ENCODE peak calls at places on chromosomes 3 and 15, in ten cellular contexts. U, N, L, T, Z, V, B, I, H and Y are unnamed samples. For H3K9me3 and H3K27me3, the result is how much of the 10 kb centered on the place peaks cover.

GRCh38 chr15:70867911-70868467 is 14.0 kb upstream of the LARP6 start:
- DNase-seq in I (no peak), Z (no peak), N (peak), L (no peak), H (no peak), V (peak), T (no peak), B (peak), U (peak), Y (no peak)

GRCh38 chr3:150384517-150385212 is 23.4 kb upstream of the TSC22D2 start:
- DNase-seq in Z (no peak), U (peak), L (peak), H (peak), I (peak), N (peak), T (no peak), V (no peak), B (peak), Y (peak)

GRCh38 chr3:47370887-47371697 is 9.7 kb upstream of the PTPN23 start:
- DNase-seq in N (peak), U (peak), Z (peak), V (no peak), H (peak), I (peak), B (no peak), T (no peak), L (peak), Y (peak)

GRCh38 chr15:40440300-40441011 is at the start of gene BAHD1:
- DNase-seq in V (peak), I (peak), Z (peak), N (peak), T (peak), B (peak), H (peak), U (peak), L (peak), Y (peak)

GRCh38 chr3:153599685-153600084 is 437.7 kb downstream of the RAP2B start:
- DNase-seq in I (no peak), T (no peak), V (no peak), U (peak), H (no peak), N (peak), Z (no peak), B (peak), L (no peak), Y (no peak)

GRCh38 chr3:59327324-59327939 is 277.6 kb upstream of the CFAP20DC start:
- DNase-seq in N (no peak), Z (no peak), V (no peak), T (no peak), H (no peak), I (no peak), L (no peak), B (no peak), U (peak), Y (no peak)

GRCh38 chr3:127488141-127488672 is 102.3 kb downstream of the TPRA1 start:
- DNase-seq in H (no peak), I (no peak), N (no peak), B (no peak), U (no peak), T (no peak), V (no peak), L (no peak), Z (no peak), Y (no peak)

GRCh38 chr3:169668081-169668956 is 4.8 kb upstream of the MECOM start:
- DNase-seq in V (no peak), H (peak), I (peak), Z (no peak), N (peak), U (peak), B (no peak), T (peak), L (peak), Y (no peak)

GRCh38 chr3:24548278-24548677 is 53.6 kb upstream of the THRB start:
- DNase-seq in T (no peak), B (no peak), Z (no peak), H (no peak), I (no peak), N (no peak), V (no peak), U (peak), L (no peak), Y (no peak)

GRCh38 chr3:127886276-127886862 is 28.7 kb upstream of the KBTBD12 start:
- DNase-seq in Z (no peak), T (no peak), U (no peak), I (no peak), H (no peak), L (no peak), V (no peak), B (no peak), N (no peak), Y (no peak)

GRCh38 chr3:129473766-129474152 is 33.7 kb downstream of the IFT122 start:
- DNase-seq in B (no peak), U (no peak), V (no peak), N (no peak), H (no peak), Z (no peak), L (no peak), I (no peak), T (no peak), Y (no peak)

GRCh38 chr3:160956785-160957184 is 148.4 kb downstream of the B3GALNT1 start:
- DNase-seq in U (peak), B (no peak), Z (no peak), H (no peak), T (no peak), L (no peak), I (no peak), V (no peak), N (no peak), Y (no peak)

GRCh38 chr3:178856804-178857203 is 214.8 kb downstream of the ZMAT3 start:
- DNase-seq in U (no peak), I (no peak), Z (no peak), L (no peak), N (peak), V (no peak), H (no peak), B (no peak), T (no peak), Y (no peak)

GRCh38 chr3:129052675-129053074 is 7.9 kb upstream of the GP9 start:
- DNase-seq in T (peak), Z (no peak), V (no peak), H (peak), N (no peak), B (no peak), U (peak), I (no peak), L (peak), Y (no peak)

GRCh38 chr3:79354179-79354688 is 413.6 kb downstream of the ROBO1 start:
- DNase-seq in N (no peak), L (no peak), T (no peak), H (no peak), I (no peak), U (peak), V (no peak), Z (no peak), B (no peak), Y (no peak)

GRCh38 chr3:14360123-14360881 is 42.1 kb upstream of the SLC6A6 start:
- DNase-seq in H (no peak), N (no peak), U (peak), Z (no peak), I (no peak), V (no peak), L (no peak), B (no peak), T (no peak), Y (no peak)

GRCh38 chr3:129994883-129995559 is 20.5 kb downstream of the TRH start:
- DNase-seq in H (no peak), U (no peak), N (no peak), L (no peak), Z (no peak), I (no peak), T (no peak), B (no peak), V (no peak), Y (no peak)

GRCh38 chr15:78878356-78878755 is 5.7 kb downstream of the MORF4L1 start:
- DNase-seq in Z (no peak), T (no peak), B (no peak), N (no peak), I (no peak), V (no peak), H (no peak), U (peak), L (no peak), Y (no peak)

GRCh38 chr3:197406266-197406665 is 107.9 kb upstream of the DLG1 start:
- DNase-seq in H (no peak), V (peak), Z (no peak), T (peak), L (peak), U (peak), N (peak), I (no peak), B (no peak), Y (no peak)

GRCh38 chr15:78374436-78375393 is 34.6 kb downstream of the CRABP1 start:
- DNase-seq in N (peak), I (peak), U (no peak), B (no peak), H (peak), V (no peak), L (peak), Z (peak), T (peak), Y (no peak)

GRCh38 chr3:76561494-76562242 is 478.2 kb upstream of the ROBO2 start:
- DNase-seq in U (no peak), I (no peak), V (no peak), N (no peak), L (no peak), Z (no peak), H (no peak), T (no peak), B (no peak), Y (no peak)

GRCh38 chr3:24004171-24004938 is 59.3 kb downstream of the NR1D2 start:
- DNase-seq in L (no peak), B (no peak), T (no peak), V (no peak), U (no peak), I (no peak), Z (no peak), H (no peak), N (no peak), Y (no peak)

GRCh38 chr3:16300282-16300681 is 35.3 kb downstream of the OXNAD1 start:
- DNase-seq in B (no peak), L (no peak), V (no peak), I (no peak), T (no peak), H (no peak), U (no peak), Z (no peak), N (no peak), Y (no peak)

GRCh38 chr3:197212290-197212689 is 86.1 kb downstream of the DLG1 start:
- DNase-seq in L (no peak), U (no peak), N (no peak), I (no peak), T (no peak), Z (no peak), H (no peak), B (no peak), V (no peak), Y (no peak)

GRCh38 chr3:132210476-132211346 is 106.5 kb upstream of the ACP3 start:
- DNase-seq in T (peak), I (peak), U (no peak), B (no peak), L (no peak), H (peak), Z (peak), V (no peak), N (peak), Y (no peak)

GRCh38 chr15:43169888-43170287 is 15.3 kb upstream of the CCNDBP1 start:
- DNase-seq in I (no peak), H (no peak), V (no peak), Z (no peak), B (no peak), N (no peak), U (peak), L (no peak), T (no peak), Y (no peak)

GRCh38 chr3:131922356-131922755 is 112.5 kb downstream of the CPNE4 start:
- DNase-seq in T (no peak), U (no peak), V (no peak), Z (no peak), I (no peak), N (no peak), B (no peak), L (no peak), H (no peak), Y (no peak)

GRCh38 chr3:142656595-142656994 is 60.4 kb downstream of the PLS1 start:
- DNase-seq in T (no peak), Z (no peak), V (no peak), U (no peak), B (no peak), I (no peak), H (no peak), L (no peak), N (no peak), Y (no peak)

GRCh38 chr15:58467121-58467721 is 35.4 kb downstream of the LIPC start:
- DNase-seq in I (no peak), T (no peak), B (no peak), H (no peak), Z (no peak), V (no peak), L (no peak), N (no peak), U (no peak), Y (no peak)

GRCh38 chr3:185760091-185760490 is 64.8 kb downstream of the IGF2BP2 start:
- DNase-seq in V (no peak), B (no peak), I (no peak), T (no peak), L (no peak), Z (no peak), N (no peak), H (no peak), U (no peak), Y (no peak)
- TF ChIP-seq CTCF in V (no peak), B (no peak), I (no peak), T (no peak), L (no peak), Z (no peak), N (no peak), H (no peak), U (no peak), Y (no peak)

DNA sequence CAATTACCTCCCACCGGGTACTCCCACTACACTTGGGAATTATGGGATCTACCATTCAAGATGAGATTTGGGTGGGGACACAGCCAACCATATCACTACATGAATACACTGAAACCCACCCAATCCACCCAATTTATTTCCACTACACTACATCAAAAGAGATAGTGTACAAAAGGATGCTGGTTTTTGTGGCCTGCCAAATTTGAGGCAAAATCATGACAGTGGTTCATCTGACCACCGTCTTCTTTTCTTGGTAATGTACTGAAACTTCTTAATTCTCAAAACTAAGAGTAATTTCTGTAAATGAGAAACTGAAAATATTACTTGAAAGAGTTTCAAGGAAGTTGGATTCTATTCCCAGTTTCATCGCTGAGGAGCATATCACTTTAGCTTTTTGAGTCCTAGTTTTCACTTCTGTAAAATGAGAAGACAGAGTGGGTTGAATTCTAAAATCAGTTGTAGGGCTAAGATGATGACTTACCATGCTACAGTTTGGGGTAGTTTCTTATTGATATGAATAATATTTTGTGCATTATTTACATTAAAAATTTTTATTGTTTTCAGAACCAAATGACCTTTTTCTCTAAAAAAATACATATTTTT is 360.4 kb upstream of the CNTN6 start:
- DNase-seq in H (no peak), I (no peak), U (no peak), N (no peak), V (no peak), T (no peak), L (no peak), B (no peak), Z (no peak), Y (no peak)
- H3K9me3 ChIP-seq in H (under half), I (under half), U (under half), N (under half), V (under half), T (under half), L (under half), B (under half), Z (under half), Y (under half)

GRCh38 chr3:138938877-138939562 is 7.9 kb downstream of the FOXL2 start:
- DNase-seq in U (no peak), Z (no peak), T (no peak), I (no peak), V (peak), N (no peak), B (no peak), H (no peak), L (no peak), Y (no peak)
- H3K27me3 ChIP-seq in U (half or more), Z (under half), T (under half), I (under half), V (half or more), N (half or more), B (half or more), H (half or more), L (half or more), Y (half or more)

GRCh38 chr3:49639551-49639950 is 34.6 kb upstream of the APEH start:
- DNase-seq in L (no peak), U (no peak), I (no peak), N (no peak), Z (no peak), B (no peak), H (no peak), T (no peak), V (no peak), Y (no peak)
- TF ChIP-seq CTCF in L (no peak), U (no peak), I (no peak), N (no peak), Z (no peak), B (no peak), H (no peak), T (no peak), V (no peak), Y (no peak)

GRCh38 chr3:683770-684169 is 409.1 kb upstream of the CNTN6 start:
- DNase-seq in U (no peak), V (no peak), Z (no peak), B (no peak), L (no peak), I (no peak), H (no peak), T (no peak), N (no peak), Y (no peak)
- H3K9me3 ChIP-seq in U (under half), V (under half), Z (under half), B (under half), L (under half), I (under half), H (under half), T (under half), N (under half), Y (under half)

DNA sequence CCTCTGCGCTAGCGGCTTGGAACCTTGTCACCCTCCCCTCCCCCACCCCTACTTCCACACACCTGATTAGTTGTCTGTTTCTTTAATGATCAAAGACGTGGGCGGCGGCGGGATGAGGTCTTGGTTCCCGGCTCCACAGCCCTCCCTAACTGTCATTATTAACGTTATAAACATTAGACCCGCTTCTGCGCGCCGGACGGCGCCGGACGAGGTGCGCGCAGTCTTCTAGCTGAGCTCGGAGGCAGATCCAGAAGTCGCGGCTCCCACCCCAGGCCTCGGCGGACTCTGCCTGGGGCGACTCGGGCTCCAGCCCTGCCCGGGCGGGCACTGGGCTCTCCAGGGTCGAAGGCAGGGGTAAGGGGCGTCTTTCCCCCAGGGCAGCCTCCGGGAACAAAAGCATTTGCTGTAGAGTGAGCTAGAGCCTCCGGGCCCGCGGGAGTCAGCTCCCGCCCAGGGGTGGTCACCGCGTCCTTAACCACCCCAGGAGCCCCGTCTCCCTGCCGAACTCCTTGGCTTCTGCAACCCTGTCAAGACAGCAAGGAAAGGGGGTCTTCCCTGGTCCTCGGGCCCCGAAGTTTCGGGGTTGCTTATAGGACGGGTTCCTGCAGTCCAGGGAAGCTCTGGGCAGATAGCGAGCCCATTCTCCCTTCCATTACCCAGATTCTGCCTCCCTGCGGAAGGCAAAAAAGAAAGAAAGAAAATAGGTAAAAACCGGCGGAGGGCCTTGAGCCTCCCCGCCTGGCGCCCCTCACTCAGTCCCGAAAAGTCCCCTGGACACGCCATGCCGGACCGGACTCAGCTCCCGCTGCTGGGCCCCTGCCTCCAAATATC is 2.2 kb upstream of the ISLR2 start:
- DNase-seq in U (no peak), T (no peak), H (no peak), I (no peak), N (peak), L (peak), Z (no peak), B (no peak), V (no peak), Y (no peak)
- H3K27me3 ChIP-seq in U (half or more), T (under half), H (half or more), I (under half), N (half or more), L (half or more), Z (under half), B (half or more), V (half or more), Y (half or more)

GRCh38 chr3:61466357-61466756 is 95.0 kb upstream of the PTPRG start:
- DNase-seq in I (no peak), T (no peak), H (no peak), Z (no peak), L (no peak), V (no peak), B (no peak), N (no peak), U (no peak), Y (no peak)
- TF ChIP-seq CTCF in I (no peak), T (no peak), H (no peak), Z (no peak), L (no peak), V (no peak), B (no peak), N (no peak), U (no peak), Y (no peak)

GRCh38 chr15:86550075-86550474 is 470.4 kb downstream of the AGBL1 start:
- DNase-seq in T (no peak), B (no peak), H (no peak), N (no peak), V (no peak), U (no peak), L (no peak), Z (no peak), I (no peak), Y (no peak)
- H3K9me3 ChIP-seq in T (under half), B (under half), H (under half), N (under half), V (under half), U (under half), L (under half), Z (under half), I (under half), Y (under half)